ENCODE peak calls at places on chromosomes 11 and 22, in five cellular contexts. One of them, this sample, is unnamed.

GRCh38 chr22:36470162-36470993 is 11.1 kb downstream of the TXN2 start:
- DNase-seq in naive B cell: peak
- DNase-seq in HEK293T: peak
- DNase-seq in hepatic stellate cell: peak
- DNase-seq in stimulated activated CD4-positive, alpha-beta T cell treated with anti-CD3 and anti-CD28 coated beads, Interleukin-4, amount 100 ng/mL, for 48 hours: peak
- DNase-seq in this sample: peak

GRCh38 chr11:82996966-82997606 is 74.6 kb downstream of the RAB30 start:
- DNase-seq in stimulated activated CD4-positive, alpha-beta T cell treated with anti-CD3 and anti-CD28 coated beads, Interleukin-4, amount 100 ng/mL, for 48 hours: no peak
- DNase-seq in HEK293T: no peak
- DNase-seq in naive B cell: no peak
- DNase-seq in hepatic stellate cell: no peak
- DNase-seq in this sample: no peak

GRCh38 chr11:1229471-1230120 is 6.7 kb downstream of the MUC5B start:
- DNase-seq in HEK293T: no peak
- DNase-seq in hepatic stellate cell: no peak
- DNase-seq in naive B cell: no peak
- DNase-seq in stimulated activated CD4-positive, alpha-beta T cell treated with anti-CD3 and anti-CD28 coated beads, Interleukin-4, amount 100 ng/mL, for 48 hours: no peak
- DNase-seq in this sample: peak

GRCh38 chr22:28920757-28921584 is 37.6 kb downstream of the ZNRF3 start:
- DNase-seq in hepatic stellate cell: no peak
- DNase-seq in naive B cell: no peak
- DNase-seq in HEK293T: no peak
- DNase-seq in stimulated activated CD4-positive, alpha-beta T cell treated with anti-CD3 and anti-CD28 coated beads, Interleukin-4, amount 100 ng/mL, for 48 hours: no peak
- DNase-seq in this sample: no peak

GRCh38 chr11:57438345-57439280 is 11.7 kb upstream of the SLC43A3 start:
- DNase-seq in naive B cell: no peak
- DNase-seq in HEK293T: no peak
- DNase-seq in hepatic stellate cell: no peak
- DNase-seq in stimulated activated CD4-positive, alpha-beta T cell treated with anti-CD3 and anti-CD28 coated beads, Interleukin-4, amount 100 ng/mL, for 48 hours: no peak
- DNase-seq in this sample: no peak

GRCh38 chr11:104916442-104916841 is 18.2 kb upstream of the CASP12 start:
- DNase-seq in naive B cell: no peak
- DNase-seq in hepatic stellate cell: no peak
- DNase-seq in stimulated activated CD4-positive, alpha-beta T cell treated with anti-CD3 and anti-CD28 coated beads, Interleukin-4, amount 100 ng/mL, for 48 hours: no peak
- DNase-seq in HEK293T: no peak
- DNase-seq in this sample: no peak

GRCh38 chr22:39216143-39216490 is 28.7 kb downstream of the PDGFB start:
- DNase-seq in naive B cell: no peak
- DNase-seq in hepatic stellate cell: no peak
- DNase-seq in stimulated activated CD4-positive, alpha-beta T cell treated with anti-CD3 and anti-CD28 coated beads, Interleukin-4, amount 100 ng/mL, for 48 hours: no peak
- DNase-seq in HEK293T: no peak
- DNase-seq in this sample: no peak

GRCh38 chr22:38056969-38057841 is at the start of gene PICK1:
- DNase-seq in naive B cell: peak
- DNase-seq in HEK293T: peak
- DNase-seq in hepatic stellate cell: peak
- DNase-seq in stimulated activated CD4-positive, alpha-beta T cell treated with anti-CD3 and anti-CD28 coated beads, Interleukin-4, amount 100 ng/mL, for 48 hours: peak
- DNase-seq in this sample: peak

GRCh38 chr11:76659672-76660532 is 10.6 kb downstream of the LRRC32 start:
- DNase-seq in HEK293T: no peak
- DNase-seq in naive B cell: no peak
- DNase-seq in stimulated activated CD4-positive, alpha-beta T cell treated with anti-CD3 and anti-CD28 coated beads, Interleukin-4, amount 100 ng/mL, for 48 hours: no peak
- DNase-seq in hepatic stellate cell: no peak
- DNase-seq in this sample: peak

GRCh38 chr22:41799486-41800347 is 762 bp upstream of the CCDC134 start:
- DNase-seq in hepatic stellate cell: peak
- DNase-seq in naive B cell: no peak
- DNase-seq in HEK293T: peak
- DNase-seq in stimulated activated CD4-positive, alpha-beta T cell treated with anti-CD3 and anti-CD28 coated beads, Interleukin-4, amount 100 ng/mL, for 48 hours: no peak
- DNase-seq in this sample: peak

GRCh38 chr11:74592063-74592440 is 330 bp upstream of the POLD3 start:
- DNase-seq in naive B cell: no peak
- DNase-seq in hepatic stellate cell: no peak
- DNase-seq in stimulated activated CD4-positive, alpha-beta T cell treated with anti-CD3 and anti-CD28 coated beads, Interleukin-4, amount 100 ng/mL, for 48 hours: no peak
- DNase-seq in HEK293T: no peak
- DNase-seq in this sample: no peak

GRCh38 chr11:119533931-119534694 is 111.1 kb upstream of the THY1 start:
- DNase-seq in HEK293T: peak
- DNase-seq in stimulated activated CD4-positive, alpha-beta T cell treated with anti-CD3 and anti-CD28 coated beads, Interleukin-4, amount 100 ng/mL, for 48 hours: peak
- DNase-seq in naive B cell: peak
- DNase-seq in hepatic stellate cell: peak
- DNase-seq in this sample: peak

GRCh38 chr11:92703431-92703830 is 266.0 kb upstream of the MTNR1B start:
- DNase-seq in stimulated activated CD4-positive, alpha-beta T cell treated with anti-CD3 and anti-CD28 coated beads, Interleukin-4, amount 100 ng/mL, for 48 hours: no peak
- DNase-seq in naive B cell: no peak
- DNase-seq in hepatic stellate cell: no peak
- DNase-seq in HEK293T: no peak
- DNase-seq in this sample: no peak

GRCh38 chr11:97717922-97718321 is 1302.8 kb upstream of the CNTN5 start:
- DNase-seq in HEK293T: no peak
- DNase-seq in naive B cell: no peak
- DNase-seq in hepatic stellate cell: no peak
- DNase-seq in stimulated activated CD4-positive, alpha-beta T cell treated with anti-CD3 and anti-CD28 coated beads, Interleukin-4, amount 100 ng/mL, for 48 hours: no peak
- DNase-seq in this sample: no peak

GRCh38 chr11:15720460-15720859 is 605.7 kb downstream of the INSC start:
- DNase-seq in hepatic stellate cell: peak
- DNase-seq in stimulated activated CD4-positive, alpha-beta T cell treated with anti-CD3 and anti-CD28 coated beads, Interleukin-4, amount 100 ng/mL, for 48 hours: no peak
- DNase-seq in HEK293T: no peak
- DNase-seq in naive B cell: no peak
- DNase-seq in this sample: no peak

GRCh38 chr11:124920870-124921609 is 2.0 kb downstream of the HEPN1 start:
- DNase-seq in naive B cell: peak
- DNase-seq in stimulated activated CD4-positive, alpha-beta T cell treated with anti-CD3 and anti-CD28 coated beads, Interleukin-4, amount 100 ng/mL, for 48 hours: peak
- DNase-seq in HEK293T: peak
- DNase-seq in hepatic stellate cell: peak
- DNase-seq in this sample: peak

GRCh38 chr11:17867346-17867745 is 132.8 kb downstream of the KCNC1 start:
- DNase-seq in stimulated activated CD4-positive, alpha-beta T cell treated with anti-CD3 and anti-CD28 coated beads, Interleukin-4, amount 100 ng/mL, for 48 hours: no peak
- DNase-seq in HEK293T: no peak
- DNase-seq in hepatic stellate cell: no peak
- DNase-seq in naive B cell: no peak
- DNase-seq in this sample: no peak

GRCh38 chr11:76947790-76948189 is 86.4 kb upstream of the B3GNT6 start:
- DNase-seq in naive B cell: no peak
- DNase-seq in hepatic stellate cell: no peak
- DNase-seq in stimulated activated CD4-positive, alpha-beta T cell treated with anti-CD3 and anti-CD28 coated beads, Interleukin-4, amount 100 ng/mL, for 48 hours: no peak
- DNase-seq in HEK293T: no peak
- DNase-seq in this sample: no peak

GRCh38 chr11:27116684-27117083 is 76.1 kb downstream of the BBOX1 start:
- DNase-seq in stimulated activated CD4-positive, alpha-beta T cell treated with anti-CD3 and anti-CD28 coated beads, Interleukin-4, amount 100 ng/mL, for 48 hours: no peak
- DNase-seq in hepatic stellate cell: no peak
- DNase-seq in HEK293T: peak
- DNase-seq in naive B cell: no peak
- DNase-seq in this sample: no peak

GRCh38 chr11:28659716-28660348 is 551.6 kb downstream of the METTL15 start:
- DNase-seq in naive B cell: no peak
- DNase-seq in HEK293T: no peak
- DNase-seq in stimulated activated CD4-positive, alpha-beta T cell treated with anti-CD3 and anti-CD28 coated beads, Interleukin-4, amount 100 ng/mL, for 48 hours: no peak
- DNase-seq in hepatic stellate cell: no peak
- DNase-seq in this sample: no peak

GRCh38 chr11:111976614-111977140 is 39.5 kb downstream of the DIXDC1 start:
- DNase-seq in naive B cell: no peak
- DNase-seq in HEK293T: peak
- DNase-seq in stimulated activated CD4-positive, alpha-beta T cell treated with anti-CD3 and anti-CD28 coated beads, Interleukin-4, amount 100 ng/mL, for 48 hours: no peak
- DNase-seq in hepatic stellate cell: peak
- DNase-seq in this sample: peak

GRCh38 chr11:1574256-1575242 is 2.5 kb upstream of the DUSP8 start:
- DNase-seq in HEK293T: peak
- DNase-seq in naive B cell: peak
- DNase-seq in hepatic stellate cell: peak
- DNase-seq in stimulated activated CD4-positive, alpha-beta T cell treated with anti-CD3 and anti-CD28 coated beads, Interleukin-4, amount 100 ng/mL, for 48 hours: no peak
- DNase-seq in this sample: peak

GRCh38 chr11:120375076-120375475 is 38.9 kb downstream of the ARHGEF12 start:
- DNase-seq in HEK293T: no peak
- DNase-seq in stimulated activated CD4-positive, alpha-beta T cell treated with anti-CD3 and anti-CD28 coated beads, Interleukin-4, amount 100 ng/mL, for 48 hours: no peak
- DNase-seq in hepatic stellate cell: peak
- DNase-seq in naive B cell: no peak
- DNase-seq in this sample: no peak

GRCh38 chr22:43828711-43829447 is 16.8 kb upstream of the EFCAB6 start:
- DNase-seq in HEK293T: no peak
- DNase-seq in stimulated activated CD4-positive, alpha-beta T cell treated with anti-CD3 and anti-CD28 coated beads, Interleukin-4, amount 100 ng/mL, for 48 hours: no peak
- DNase-seq in hepatic stellate cell: peak
- DNase-seq in naive B cell: no peak
- DNase-seq in this sample: peak

GRCh38 chr22:29331658-29332300 is 16.3 kb upstream of the RASL10A start:
- DNase-seq in hepatic stellate cell: no peak
- DNase-seq in HEK293T: no peak
- DNase-seq in naive B cell: no peak
- DNase-seq in stimulated activated CD4-positive, alpha-beta T cell treated with anti-CD3 and anti-CD28 coated beads, Interleukin-4, amount 100 ng/mL, for 48 hours: no peak
- DNase-seq in this sample: no peak

GRCh38 chr22:43971112-43971511 is 15.9 kb downstream of the SAMM50 start:
- DNase-seq in naive B cell: no peak
- DNase-seq in HEK293T: no peak
- DNase-seq in hepatic stellate cell: no peak
- DNase-seq in stimulated activated CD4-positive, alpha-beta T cell treated with anti-CD3 and anti-CD28 coated beads, Interleukin-4, amount 100 ng/mL, for 48 hours: no peak
- DNase-seq in this sample: no peak

GRCh38 chr11:95277868-95278267 is 46.9 kb upstream of the SESN3 start:
- DNase-seq in stimulated activated CD4-positive, alpha-beta T cell treated with anti-CD3 and anti-CD28 coated beads, Interleukin-4, amount 100 ng/mL, for 48 hours: no peak
- DNase-seq in naive B cell: no peak
- DNase-seq in HEK293T: no peak
- DNase-seq in hepatic stellate cell: no peak
- DNase-seq in this sample: no peak

GRCh38 chr22:44689173-44689572 is 12.8 kb upstream of the PRR5 start:
- DNase-seq in stimulated activated CD4-positive, alpha-beta T cell treated with anti-CD3 and anti-CD28 coated beads, Interleukin-4, amount 100 ng/mL, for 48 hours: no peak
- DNase-seq in naive B cell: no peak
- DNase-seq in HEK293T: no peak
- DNase-seq in hepatic stellate cell: no peak
- DNase-seq in this sample: no peak

GRCh38 chr11:32851251-32851650 is 21.5 kb downstream of the PRRG4 start:
- DNase-seq in HEK293T: no peak
- DNase-seq in hepatic stellate cell: no peak
- DNase-seq in naive B cell: no peak
- DNase-seq in stimulated activated CD4-positive, alpha-beta T cell treated with anti-CD3 and anti-CD28 coated beads, Interleukin-4, amount 100 ng/mL, for 48 hours: no peak
- DNase-seq in this sample: no peak

GRCh38 chr22:37482244-37482643 is 3.9 kb downstream of the MFNG start:
- DNase-seq in stimulated activated CD4-positive, alpha-beta T cell treated with anti-CD3 and anti-CD28 coated beads, Interleukin-4, amount 100 ng/mL, for 48 hours: no peak
- DNase-seq in HEK293T: no peak
- DNase-seq in naive B cell: no peak
- DNase-seq in hepatic stellate cell: no peak
- DNase-seq in this sample: no peak

GRCh38 chr11:12172493-12173013 is 62.2 kb downstream of the MICAL2 start:
- DNase-seq in HEK293T: no peak
- DNase-seq in naive B cell: no peak
- DNase-seq in hepatic stellate cell: no peak
- DNase-seq in stimulated activated CD4-positive, alpha-beta T cell treated with anti-CD3 and anti-CD28 coated beads, Interleukin-4, amount 100 ng/mL, for 48 hours: no peak
- DNase-seq in this sample: no peak

GRCh38 chr11:130478204-130478701 is 29.8 kb downstream of the ADAMTS15 start:
- DNase-seq in stimulated activated CD4-positive, alpha-beta T cell treated with anti-CD3 and anti-CD28 coated beads, Interleukin-4, amount 100 ng/mL, for 48 hours: no peak
- DNase-seq in HEK293T: no peak
- DNase-seq in hepatic stellate cell: peak
- DNase-seq in naive B cell: no peak
- DNase-seq in this sample: peak

GRCh38 chr22:37431811-37432707 is 4.8 kb upstream of the ELFN2 start:
- DNase-seq in naive B cell: no peak
- DNase-seq in hepatic stellate cell: peak
- DNase-seq in stimulated activated CD4-positive, alpha-beta T cell treated with anti-CD3 and anti-CD28 coated beads, Interleukin-4, amount 100 ng/mL, for 48 hours: peak
- DNase-seq in HEK293T: no peak
- DNase-seq in this sample: no peak

GRCh38 chr11:60914620-60915249 is 777 bp downstream of the TMEM109 start:
- DNase-seq in hepatic stellate cell: peak
- DNase-seq in stimulated activated CD4-positive, alpha-beta T cell treated with anti-CD3 and anti-CD28 coated beads, Interleukin-4, amount 100 ng/mL, for 48 hours: no peak
- DNase-seq in HEK293T: peak
- DNase-seq in naive B cell: peak
- DNase-seq in this sample: no peak

GRCh38 chr22:32103648-32104326 is 55.3 kb downstream of the C22orf42 start:
- DNase-seq in naive B cell: peak
- DNase-seq in stimulated activated CD4-positive, alpha-beta T cell treated with anti-CD3 and anti-CD28 coated beads, Interleukin-4, amount 100 ng/mL, for 48 hours: no peak
- DNase-seq in HEK293T: no peak
- DNase-seq in hepatic stellate cell: no peak
- DNase-seq in this sample: no peak

GRCh38 chr11:108871152-108871551 is 206.3 kb downstream of the DDX10 start:
- DNase-seq in HEK293T: no peak
- DNase-seq in naive B cell: no peak
- DNase-seq in hepatic stellate cell: no peak
- DNase-seq in stimulated activated CD4-positive, alpha-beta T cell treated with anti-CD3 and anti-CD28 coated beads, Interleukin-4, amount 100 ng/mL, for 48 hours: peak
- DNase-seq in this sample: no peak

GRCh38 chr11:118147502-118147901 is 5.1 kb downstream of the SCN4B start:
- DNase-seq in naive B cell: no peak
- DNase-seq in hepatic stellate cell: no peak
- DNase-seq in stimulated activated CD4-positive, alpha-beta T cell treated with anti-CD3 and anti-CD28 coated beads, Interleukin-4, amount 100 ng/mL, for 48 hours: no peak
- DNase-seq in HEK293T: no peak
- DNase-seq in this sample: peak

GRCh38 chr11:38819986-38820385 is 2221.9 kb upstream of the RAG2 start:
- DNase-seq in HEK293T: no peak
- DNase-seq in hepatic stellate cell: no peak
- DNase-seq in stimulated activated CD4-positive, alpha-beta T cell treated with anti-CD3 and anti-CD28 coated beads, Interleukin-4, amount 100 ng/mL, for 48 hours: no peak
- DNase-seq in naive B cell: no peak
- DNase-seq in this sample: no peak

This sample was measured in Right ventricle myocardium superior.